ENCODE peak calls at places on chromosomes 13 and 19, in nine cellular contexts. One of them, this sample, is unnamed.

GRCh38 chr19:37692956-37693660 is 26.5 kb downstream of the ZNF607 start:
- DNase-seq in heart right ventricle: no peak
- DNase-seq in stimulated activated CD4-positive, alpha-beta T cell treated with anti-CD3 and anti-CD28 coated beads, Interleukin-1b, Interleukin-23, amount 100 ng/mL, for 4 hours: no peak
- DNase-seq in left colon: no peak
- DNase-seq in OCI-M1: peak; percentile 96
- DNase-seq in NCI-H510A: no peak
- DNase-seq in HEK293T: no peak
- DNase-seq in non-pigmented ciliary epithelial cell: no peak
- DNase-seq in GM04503: no peak
- DNase-seq in this sample: no peak

GRCh38 chr19:2820112-2820702 is 539 bp downstream of the ZNF554 start:
- DNase-seq in heart right ventricle: no peak
- DNase-seq in stimulated activated CD4-positive, alpha-beta T cell treated with anti-CD3 and anti-CD28 coated beads, Interleukin-1b, Interleukin-23, amount 100 ng/mL, for 4 hours: no peak
- DNase-seq in left colon: peak; percentile 26
- DNase-seq in OCI-M1: no peak
- DNase-seq in NCI-H510A: no peak
- DNase-seq in HEK293T: no peak
- DNase-seq in non-pigmented ciliary epithelial cell: no peak
- DNase-seq in GM04503: no peak
- DNase-seq in this sample: peak; percentile 27

GRCh38 chr13:46339035-46339666 is 47.9 kb downstream of the RUBCNL start:
- DNase-seq in heart right ventricle: no peak
- DNase-seq in stimulated activated CD4-positive, alpha-beta T cell treated with anti-CD3 and anti-CD28 coated beads, Interleukin-1b, Interleukin-23, amount 100 ng/mL, for 4 hours: no peak
- DNase-seq in left colon: peak; percentile 34
- DNase-seq in OCI-M1: peak; percentile 66
- DNase-seq in NCI-H510A: no peak
- DNase-seq in HEK293T: no peak
- DNase-seq in non-pigmented ciliary epithelial cell: peak; percentile 80
- DNase-seq in GM04503: no peak
- DNase-seq in this sample: peak; percentile 31

GRCh38 chr19:48308695-48309586 is 16.4 kb upstream of the EMP3 start:
- DNase-seq in heart right ventricle: no peak
- DNase-seq in stimulated activated CD4-positive, alpha-beta T cell treated with anti-CD3 and anti-CD28 coated beads, Interleukin-1b, Interleukin-23, amount 100 ng/mL, for 4 hours: no peak
- DNase-seq in left colon: no peak
- DNase-seq in OCI-M1: peak; percentile 55
- DNase-seq in NCI-H510A: no peak
- DNase-seq in HEK293T: no peak
- DNase-seq in non-pigmented ciliary epithelial cell: no peak
- DNase-seq in GM04503: no peak
- DNase-seq in this sample: no peak

GRCh38 chr19:13842294-13843103 is 34.4 kb upstream of the NANOS3 start:
- DNase-seq in heart right ventricle: peak; percentile 91
- DNase-seq in stimulated activated CD4-positive, alpha-beta T cell treated with anti-CD3 and anti-CD28 coated beads, Interleukin-1b, Interleukin-23, amount 100 ng/mL, for 4 hours: no peak
- DNase-seq in left colon: peak; percentile 87
- DNase-seq in OCI-M1: peak; percentile 94
- DNase-seq in NCI-H510A: no peak
- DNase-seq in HEK293T: no peak
- DNase-seq in non-pigmented ciliary epithelial cell: no peak
- DNase-seq in GM04503: no peak
- DNase-seq in this sample: peak; percentile 88

GRCh38 chr13:113796948-113797676 is 38.1 kb downstream of the TMEM255B start:
- DNase-seq in heart right ventricle: no peak
- DNase-seq in stimulated activated CD4-positive, alpha-beta T cell treated with anti-CD3 and anti-CD28 coated beads, Interleukin-1b, Interleukin-23, amount 100 ng/mL, for 4 hours: no peak
- DNase-seq in left colon: no peak
- DNase-seq in OCI-M1: no peak
- DNase-seq in NCI-H510A: no peak
- DNase-seq in HEK293T: no peak
- DNase-seq in non-pigmented ciliary epithelial cell: no peak
- DNase-seq in GM04503: no peak
- DNase-seq in this sample: no peak

GRCh38 chr19:12126707-12127106 is 13.4 kb downstream of the ZNF20 start:
- DNase-seq in heart right ventricle: no peak
- DNase-seq in stimulated activated CD4-positive, alpha-beta T cell treated with anti-CD3 and anti-CD28 coated beads, Interleukin-1b, Interleukin-23, amount 100 ng/mL, for 4 hours: no peak
- DNase-seq in left colon: no peak
- DNase-seq in OCI-M1: peak; percentile 68
- DNase-seq in NCI-H510A: no peak
- DNase-seq in HEK293T: no peak
- DNase-seq in non-pigmented ciliary epithelial cell: no peak
- DNase-seq in GM04503: no peak
- DNase-seq in this sample: no peak

GRCh38 chr13:44128522-44128921 is 245.1 kb upstream of the SERP2 start:
- DNase-seq in heart right ventricle: peak; percentile 33
- DNase-seq in stimulated activated CD4-positive, alpha-beta T cell treated with anti-CD3 and anti-CD28 coated beads, Interleukin-1b, Interleukin-23, amount 100 ng/mL, for 4 hours: no peak
- DNase-seq in left colon: no peak
- DNase-seq in OCI-M1: no peak
- DNase-seq in NCI-H510A: no peak
- DNase-seq in HEK293T: no peak
- DNase-seq in non-pigmented ciliary epithelial cell: no peak
- DNase-seq in GM04503: no peak
- DNase-seq in this sample: no peak